ENCODE peak calls at places on chromosomes 1 and 21, in seven cellular contexts. F, U, Y, G, B, H and I are unnamed samples.

GRCh38 chr1:206506803-206507394 is 432 bp upstream of the RASSF5 start:
- DNase-seq in B (no peak), G (no peak), H (no peak), F (peak; percentile 38), Y (no peak), U (no peak), I (no peak)

GRCh38 chr21:18041012-18041411 is 203.6 kb upstream of the CHODL start:
- DNase-seq in G (no peak), F (peak; percentile 7), H (peak; percentile 76), U (no peak), B (no peak), Y (no peak), I (no peak)

GRCh38 chr1:105027838-105028471 is 1278.3 kb downstream of the AMY1C start:
- DNase-seq in U (no peak), G (no peak), H (no peak), F (no peak), B (no peak), Y (no peak), I (no peak)

GRCh38 chr1:228434674-228435073 is 18.0 kb upstream of the TRIM17 start:
- DNase-seq in Y (no peak), U (no peak), F (no peak), B (no peak), H (no peak), G (no peak), I (no peak)

GRCh38 chr1:220927442-220927841 is 48.2 kb downstream of the HLX start:
- DNase-seq in B (no peak), U (no peak), F (no peak), G (no peak), Y (no peak), H (no peak), I (no peak)

GRCh38 chr21:37712204-37712934 is 203.9 kb downstream of the KCNJ6 start:
- DNase-seq in U (no peak), G (no peak), B (peak; percentile 79), H (peak; percentile 85), F (peak; percentile 78), Y (peak; percentile 71), I (peak; percentile 53)

GRCh38 chr1:159934136-159935039 is 9.1 kb upstream of the TAGLN2 start:
- DNase-seq in Y (no peak), U (no peak), B (no peak), G (no peak), F (no peak), H (no peak), I (no peak)

GRCh38 chr1:96688737-96689136 is 32.8 kb upstream of the PTBP2 start:
- DNase-seq in U (no peak), Y (no peak), F (peak; percentile 2), B (no peak), H (no peak), G (no peak), I (no peak)

GRCh38 chr1:43831866-43832654 is 101.5 kb upstream of the ARTN start:
- DNase-seq in G (no peak), H (peak; percentile 88), Y (no peak), B (no peak), F (no peak), U (no peak), I (no peak)

GRCh38 chr21:36538761-36539160 is 58.8 kb upstream of the CLDN14 start:
- DNase-seq in H (no peak), U (no peak), Y (no peak), F (no peak), B (no peak), G (no peak), I (no peak)

GRCh38 chr1:17437260-17438175 is 2.0 kb downstream of the RCC2 start:
- DNase-seq in F (peak; percentile 61), H (peak; percentile 58), U (no peak), G (no peak), B (peak; percentile 34), Y (no peak), I (peak; percentile 59)

GRCh38 chr21:43348801-43349261 is 78.1 kb downstream of the SIK1 start:
- DNase-seq in F (no peak), B (no peak), U (no peak), H (no peak), G (no peak), Y (no peak), I (no peak)

GRCh38 chr21:43810505-43811261 is 21.3 kb downstream of the RRP1 start:
- DNase-seq in G (peak; percentile 86), U (peak; percentile 72), H (peak; percentile 90), B (peak; percentile 96), Y (peak; percentile 21), F (peak; percentile 95), I (peak; percentile 81)

GRCh38 chr21:23017989-23018388 is 2019.8 kb downstream of the NCAM2 start:
- DNase-seq in B (no peak), F (no peak), Y (no peak), H (no peak), G (no peak), U (no peak), I (no peak)

GRCh38 chr1:1198423-1199140 is 7.8 kb downstream of the TNFRSF18 start:
- DNase-seq in H (no peak), B (no peak), Y (no peak), G (no peak), U (no peak), F (peak; percentile 5), I (no peak)

GRCh38 chr1:20600156-20600555 is 11.3 kb downstream of the CDA start:
- DNase-seq in G (no peak), H (no peak), U (no peak), B (no peak), F (no peak), Y (no peak), I (no peak)

GRCh38 chr1:14412235-14412634 is 186.2 kb upstream of the KAZN start:
- DNase-seq in G (no peak), H (no peak), B (no peak), Y (no peak), U (no peak), F (no peak), I (no peak)

GRCh38 chr21:38649120-38649519 is 150.8 kb upstream of the ERG start:
- DNase-seq in F (no peak), U (no peak), B (no peak), H (no peak), Y (no peak), G (no peak), I (no peak)

GRCh38 chr1:24226754-24227153 is 39.7 kb upstream of the IFNLR1 start:
- DNase-seq in H (no peak), Y (no peak), B (no peak), F (no peak), G (no peak), U (no peak), I (no peak)

GRCh38 chr1:16236495-16237342 is at the start of gene CPLANE2:
- DNase-seq in F (peak; percentile 97), Y (peak; percentile 73), G (peak; percentile 97), U (peak; percentile 86), B (peak; percentile 91), H (peak; percentile 94), I (peak; percentile 96)

GRCh38 chr1:16237343-16237830 is 404 bp upstream of the CPLANE2 start:
- DNase-seq in Y (no peak), G (peak; percentile 42), U (no peak), B (no peak), H (no peak), F (no peak), I (no peak)

GRCh38 chr1:16233431-16233830 is 3.6 kb downstream of the CPLANE2 start:
- DNase-seq in Y (no peak), G (no peak), U (no peak), H (no peak), B (no peak), F (no peak), I (no peak)

GRCh38 chr1:16235347-16235746 is 1.6 kb downstream of the CPLANE2 start:
- DNase-seq in G (no peak), U (no peak), H (no peak), Y (no peak), F (no peak), B (no peak), I (no peak)

GRCh38 chr1:16236091-16236494 is 890 bp downstream of the CPLANE2 start:
- DNase-seq in U (peak; percentile 15), Y (no peak), G (peak; percentile 67), B (no peak), F (no peak), H (peak; percentile 78), I (peak; percentile 61)
- TF ChIP-seq CTCF in U (peak; percentile 28), Y (peak; percentile 11), G (peak; percentile 11), B (peak; percentile 37), F (no peak), H (peak; percentile 48), I (peak; percentile 67)

DNA sequence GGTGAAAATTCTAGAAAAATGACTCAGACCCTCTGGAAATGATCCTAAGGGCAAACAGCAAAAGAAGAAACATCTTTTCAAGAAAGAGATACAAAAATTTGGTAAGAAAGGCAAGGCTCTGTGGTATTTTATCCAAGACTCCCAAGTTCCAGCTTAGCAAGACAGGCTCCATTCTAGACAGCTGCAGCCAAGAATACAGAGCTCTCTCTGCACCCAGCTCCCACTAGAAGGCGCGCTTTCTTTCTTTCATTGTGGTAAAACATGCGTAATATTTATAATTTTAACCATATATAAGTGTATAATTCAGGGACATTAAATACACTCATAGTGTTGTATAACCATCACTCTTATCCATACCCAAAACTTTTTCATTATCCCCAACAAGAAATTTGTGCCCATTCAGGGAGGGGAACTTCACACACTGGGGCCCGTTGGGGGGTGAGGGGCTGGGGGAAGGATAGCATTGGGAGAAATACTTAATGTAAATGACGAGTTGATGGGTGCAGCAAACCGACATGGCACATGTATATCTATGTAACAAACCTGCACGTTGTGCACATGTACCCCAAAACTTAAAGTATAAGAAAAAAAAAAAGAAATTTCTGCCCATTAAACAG is 2.2 kb upstream of the HFM1 start:
- DNase-seq in H (no peak), G (no peak), Y (no peak), U (no peak), F (no peak), B (no peak), I (no peak)
- TF ChIP-seq CTCF in H (no peak), G (no peak), Y (peak; percentile 10), U (no peak), F (no peak), B (no peak), I (peak; percentile 52)

DNA sequence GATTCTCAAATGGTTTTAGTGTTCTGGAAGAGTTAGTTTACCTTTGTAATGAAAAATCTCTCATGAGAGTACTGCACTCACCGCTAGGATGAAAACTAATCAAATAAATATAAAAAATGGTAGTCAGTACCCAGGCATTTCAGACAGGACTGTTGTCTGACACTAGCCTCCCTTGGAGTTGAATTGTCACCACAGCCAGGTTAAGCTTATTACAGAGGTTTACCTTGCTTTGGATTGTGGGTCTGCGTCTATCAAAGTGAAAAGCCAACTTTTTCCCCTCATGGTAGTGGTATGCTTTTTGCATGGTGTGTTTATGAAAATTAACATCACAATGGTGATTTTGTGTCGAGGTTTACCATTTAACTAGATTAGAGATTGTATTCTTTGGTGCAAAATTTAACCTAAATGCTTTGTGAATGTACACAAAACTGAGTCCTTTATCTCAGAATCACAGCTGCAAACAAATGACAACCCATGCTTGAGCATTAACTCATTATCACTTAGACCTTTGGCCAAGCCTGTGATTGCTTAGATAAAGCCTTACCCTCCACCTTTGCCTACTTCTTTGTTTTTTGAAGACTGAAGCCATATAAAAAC is 20.1 kb downstream of the RAP1A start:
- DNase-seq in F (no peak), G (no peak), U (no peak), B (no peak), H (no peak), Y (no peak), I (no peak)
- TF ChIP-seq CTCF in F (no peak), G (no peak), U (no peak), B (no peak), H (no peak), Y (no peak), I (no peak)

GRCh38 chr1:223759273-223759672 is 46.9 kb downstream of the CAPN2 start:
- DNase-seq in U (no peak), Y (no peak), H (no peak), F (no peak), G (no peak), B (no peak), I (no peak)
- TF ChIP-seq CTCF in U (no peak), Y (no peak), H (no peak), F (no peak), G (no peak), B (no peak), I (no peak)